ENCODE peak calls at places on chromosomes 12 and 14, in ten cellular contexts. U, H, P, J, Q, O, L, D, M and N are unnamed samples.

GRCh38 chr14:85529803-85530574 is at the start of gene FLRT2:
- DNase-seq in H (no peak), Q (peak), O (peak), M (peak), D (no peak), U (peak), J (peak), P (peak), L (no peak), N (peak)

GRCh38 chr12:28040251-28040650 is 67.7 kb upstream of the PTHLH start:
- DNase-seq in P (no peak), L (no peak), M (no peak), U (no peak), J (no peak), H (no peak), D (no peak), Q (no peak), O (no peak), N (no peak)

GRCh38 chr12:113724703-113725556 is 241.2 kb downstream of the RBM19 start:
- DNase-seq in D (no peak), J (no peak), Q (no peak), M (no peak), U (no peak), L (no peak), H (no peak), O (no peak), P (no peak), N (no peak)

GRCh38 chr12:66290716-66291200 is 11.5 kb upstream of the HELB start:
- DNase-seq in D (no peak), P (no peak), H (no peak), L (no peak), M (no peak), Q (no peak), U (no peak), J (no peak), O (no peak), N (no peak)

GRCh38 chr12:22858849-22859569 is 234.0 kb downstream of the ETNK1 start:
- DNase-seq in H (no peak), J (peak), U (no peak), O (no peak), D (no peak), L (no peak), Q (no peak), M (no peak), P (no peak), N (no peak)

GRCh38 chr12:22670762-22671161 is 45.8 kb downstream of the ETNK1 start:
- DNase-seq in U (no peak), Q (no peak), D (no peak), O (no peak), H (no peak), J (peak), L (no peak), M (no peak), P (no peak), N (no peak)

GRCh38 chr14:101123639-101124525 is 220.4 kb upstream of the RTL1 start:
- DNase-seq in Q (no peak), M (no peak), L (no peak), O (no peak), P (no peak), U (no peak), J (no peak), H (no peak), D (no peak), N (no peak)

GRCh38 chr14:77562681-77563080 is 53.8 kb downstream of the SPTLC2 start:
- DNase-seq in P (no peak), Q (no peak), D (no peak), M (no peak), H (no peak), U (no peak), J (peak), O (no peak), L (no peak), N (no peak)

GRCh38 chr12:4269279-4269991 is 4.1 kb upstream of the CCND2 start:
- DNase-seq in H (peak), U (peak), O (peak), L (no peak), M (no peak), D (peak), P (peak), J (no peak), Q (peak), N (peak)

GRCh38 chr14:74973003-74973614 is 17.7 kb upstream of the PGF start:
- DNase-seq in O (no peak), Q (peak), M (no peak), D (no peak), U (peak), L (no peak), H (no peak), J (no peak), P (no peak), N (no peak)

GRCh38 chr12:106094304-106094703 is 44.5 kb downstream of the NUAK1 start:
- DNase-seq in Q (no peak), M (no peak), L (peak), U (no peak), H (no peak), P (no peak), J (no peak), O (no peak), D (no peak), N (no peak)

GRCh38 chr12:6200266-6201198 is at the start of gene CD9:
- DNase-seq in M (peak), J (peak), D (peak), U (peak), Q (peak), O (no peak), P (no peak), L (no peak), H (peak), N (no peak)

GRCh38 chr14:77565289-77566081 is 51.0 kb downstream of the SPTLC2 start:
- DNase-seq in P (no peak), D (no peak), M (no peak), H (peak), O (no peak), U (no peak), L (no peak), Q (peak), J (no peak), N (no peak)

GRCh38 chr12:26798013-26798412 is 35.0 kb downstream of the ITPR2 start:
- DNase-seq in H (peak), Q (peak), M (no peak), J (peak), L (no peak), D (no peak), P (no peak), U (no peak), O (no peak), N (no peak)

GRCh38 chr12:130316269-130316668 is 21.4 kb upstream of the PIWIL1 start:
- DNase-seq in M (no peak), P (no peak), Q (no peak), J (no peak), O (no peak), L (no peak), D (no peak), U (no peak), H (no peak), N (no peak)

GRCh38 chr12:79685068-79685467 is 5.7 kb downstream of the PAWR start:
- DNase-seq in M (peak), D (no peak), L (peak), J (peak), U (no peak), Q (no peak), O (no peak), H (no peak), P (no peak), N (no peak)

GRCh38 chr12:67457799-67458680 is 188.9 kb downstream of the CAND1 start:
- DNase-seq in D (no peak), P (no peak), U (no peak), M (no peak), H (peak), J (peak), L (no peak), O (no peak), Q (peak), N (no peak)

GRCh38 chr12:122894173-122895121 is 1.5 kb downstream of the VPS37B start:
- DNase-seq in U (no peak), P (no peak), D (no peak), O (no peak), J (no peak), M (no peak), H (no peak), Q (no peak), L (no peak), N (no peak)
- TF ChIP-seq CTCF in U (no peak), P (no peak), D (no peak), O (no peak), J (no peak), M (no peak), H (no peak), Q (no peak), L (peak), N (no peak)

GRCh38 chr14:53758141-53758540 is 198.5 kb downstream of the BMP4 start:
- DNase-seq in J (no peak), M (no peak), H (no peak), L (no peak), O (no peak), U (no peak), P (no peak), D (no peak), Q (no peak), N (no peak)
- TF ChIP-seq CTCF in J (no peak), M (no peak), H (no peak), L (no peak), O (no peak), U (no peak), P (no peak), D (no peak), Q (no peak), N (no peak)

GRCh38 chr14:50355692-50356091 is 41.0 kb downstream of the CDKL1 start:
- DNase-seq in L (no peak), H (no peak), M (no peak), D (no peak), Q (no peak), P (no peak), J (no peak), U (no peak), O (no peak), N (no peak)

GRCh38 chr14:50354527-50354926 is 42.2 kb downstream of the CDKL1 start:
- DNase-seq in J (no peak), D (no peak), O (no peak), U (no peak), M (no peak), P (no peak), Q (no peak), L (no peak), H (no peak), N (no peak)

GRCh38 chr14:50351016-50351415 is 38.9 kb downstream of the DMAC2L start:
- DNase-seq in M (no peak), L (no peak), P (no peak), D (no peak), U (no peak), H (no peak), J (no peak), Q (no peak), O (no peak), N (no peak)

GRCh38 chr14:50357124-50357523 is 39.6 kb downstream of the CDKL1 start:
- DNase-seq in P (no peak), L (no peak), M (no peak), H (no peak), J (no peak), D (no peak), O (no peak), Q (no peak), U (no peak), N (no peak)

GRCh38 chr14:50353126-50353525 is 41.0 kb downstream of the DMAC2L start:
- DNase-seq in Q (no peak), U (no peak), M (no peak), L (no peak), H (no peak), D (no peak), P (no peak), J (no peak), O (no peak), N (no peak)
- TF ChIP-seq CTCF in Q (no peak), U (no peak), M (no peak), L (no peak), H (no peak), D (no peak), P (no peak), J (no peak), O (no peak), N (no peak)

DNA sequence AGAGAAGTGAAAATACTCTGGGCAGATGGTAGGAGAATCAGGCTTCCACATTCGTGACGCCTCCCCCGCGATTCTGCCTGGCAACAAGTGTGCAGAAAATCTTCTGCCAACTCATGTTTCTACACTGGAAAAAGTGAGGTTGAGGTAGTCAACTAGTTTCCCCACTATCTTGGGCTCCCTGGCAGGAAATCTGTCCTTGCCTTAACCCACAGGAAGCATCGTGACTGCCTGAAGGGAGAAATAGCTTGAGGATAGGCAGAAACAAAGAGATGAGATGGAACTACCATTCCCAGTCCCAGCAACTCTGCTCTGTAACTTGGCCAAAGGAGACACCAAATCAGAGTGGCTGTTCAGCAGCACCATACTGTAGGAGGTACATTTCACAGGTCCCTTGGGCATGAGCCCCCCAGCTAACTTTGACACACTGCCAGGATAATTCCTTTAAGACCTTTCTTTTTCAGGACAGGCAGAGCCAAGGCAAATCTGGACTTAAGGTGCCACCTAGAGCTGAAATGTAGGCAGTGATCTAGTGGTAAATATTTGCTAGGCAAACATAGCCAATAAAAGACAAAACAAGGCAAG is 205.0 kb downstream of the PTPRO start:
- DNase-seq in O (no peak), U (no peak), Q (no peak), D (no peak), H (no peak), P (no peak), J (peak), L (peak), M (no peak), N (no peak)
- TF ChIP-seq CTCF in O (peak), U (no peak), Q (peak), D (peak), H (no peak), P (no peak), J (peak), L (peak), M (peak), N (no peak)

GRCh38 chr12:14283489-14284144 is 81.9 kb upstream of the ATF7IP start:
- DNase-seq in D (no peak), P (no peak), M (no peak), J (no peak), O (no peak), Q (peak), H (peak), L (no peak), U (no peak), N (no peak)
- TF ChIP-seq CTCF in D (no peak), P (no peak), M (no peak), J (no peak), O (no peak), Q (no peak), H (no peak), L (no peak), U (no peak), N (no peak)

DNA sequence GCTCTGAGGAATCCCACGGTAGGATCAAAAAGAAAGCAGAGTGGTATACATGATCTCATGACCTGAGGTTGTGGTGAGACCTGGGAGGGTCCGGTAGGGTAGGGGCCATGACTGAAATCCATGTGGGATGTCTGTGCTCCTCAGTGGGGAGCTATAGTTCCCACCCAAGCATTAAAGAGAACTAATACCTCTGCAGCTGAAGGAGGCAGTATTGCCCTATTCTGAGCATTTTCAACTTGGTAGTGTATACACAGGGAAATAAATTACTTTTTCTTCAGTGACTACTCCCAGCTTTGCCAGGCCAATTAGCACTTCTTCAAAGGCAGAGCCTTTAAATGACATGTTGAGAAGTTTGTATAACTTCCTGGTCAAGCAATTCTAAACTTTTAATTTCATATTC is 613.8 kb downstream of the KCNH5 start:
- DNase-seq in L (no peak), Q (no peak), O (no peak), J (no peak), P (no peak), M (no peak), U (no peak), D (no peak), H (no peak), N (no peak)
- TF ChIP-seq CTCF in L (no peak), Q (no peak), O (no peak), J (no peak), P (no peak), M (no peak), U (no peak), D (no peak), H (no peak), N (no peak)

GRCh38 chr12:43942379-43942778 is 106.5 kb downstream of the TMEM117 start:
- DNase-seq in D (no peak), U (no peak), H (no peak), Q (no peak), J (peak), O (no peak), M (no peak), P (no peak), L (no peak), N (no peak)

DNA sequence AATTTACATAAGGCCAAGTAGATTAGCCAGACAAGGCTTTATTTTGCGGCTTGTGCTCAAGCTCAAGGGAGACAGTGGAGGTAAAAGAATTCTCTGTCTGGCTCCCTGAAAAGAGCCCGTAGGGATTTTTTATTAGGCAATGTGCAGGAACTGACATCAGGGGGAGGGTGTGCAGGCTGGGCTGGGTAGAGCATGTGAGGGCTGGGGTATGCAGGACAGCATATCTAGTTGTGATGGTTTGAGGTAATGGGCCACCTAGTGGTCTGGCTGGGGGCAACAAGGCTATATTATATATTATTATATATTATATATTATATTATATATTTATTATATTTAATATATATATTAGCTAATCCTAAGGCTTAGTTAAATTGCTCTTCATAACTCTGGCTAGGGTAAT is 102.1 kb downstream of the TMEM117 start:
- DNase-seq in L (peak), J (peak), O (no peak), D (no peak), M (peak), U (no peak), Q (no peak), P (no peak), H (no peak), N (peak)
- TF ChIP-seq CTCF in L (peak), J (peak), O (peak), D (peak), M (no peak), U (no peak), Q (no peak), P (no peak), H (no peak), N (peak)

GRCh38 chr12:60419986-60420385 is 824.2 kb downstream of the SLC16A7 start:
- DNase-seq in L (no peak), J (no peak), H (no peak), P (no peak), Q (no peak), M (no peak), O (no peak), D (no peak), U (no peak), N (no peak)

GRCh38 chr12:60421741-60422140 is 825.9 kb downstream of the SLC16A7 start:
- DNase-seq in J (no peak), M (no peak), P (no peak), O (no peak), Q (no peak), D (no peak), U (no peak), L (no peak), H (no peak), N (no peak)
- TF ChIP-seq CTCF in J (no peak), M (no peak), P (no peak), O (no peak), Q (no peak), D (no peak), U (no peak), L (no peak), H (no peak), N (no peak)

DNA sequence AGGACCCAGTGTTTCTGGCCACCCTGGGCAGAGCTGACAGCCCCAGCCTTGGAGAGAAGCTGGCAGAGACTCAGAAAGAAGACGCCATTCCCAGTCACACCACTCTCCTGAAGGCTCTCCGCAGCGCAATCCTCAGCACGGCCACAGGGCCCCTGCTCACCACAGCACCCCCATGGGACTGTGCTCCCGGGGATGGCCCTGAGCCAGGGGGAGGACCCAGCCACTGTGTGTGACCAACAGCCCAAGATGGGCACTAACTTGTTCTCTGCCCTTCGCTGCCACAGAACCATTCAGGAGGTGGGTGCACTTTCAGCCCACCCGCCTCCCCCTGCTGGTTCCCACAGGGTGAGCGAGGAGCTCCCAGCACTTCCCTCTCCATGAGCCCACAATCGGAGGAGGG is 57.1 kb downstream of the CCNK start:
- DNase-seq in J (no peak), H (no peak), L (no peak), P (no peak), D (no peak), Q (no peak), O (no peak), M (peak), U (peak), N (no peak)
- TF ChIP-seq CTCF in J (peak), H (no peak), L (no peak), P (no peak), D (no peak), Q (no peak), O (peak), M (no peak), U (no peak), N (peak)

DNA sequence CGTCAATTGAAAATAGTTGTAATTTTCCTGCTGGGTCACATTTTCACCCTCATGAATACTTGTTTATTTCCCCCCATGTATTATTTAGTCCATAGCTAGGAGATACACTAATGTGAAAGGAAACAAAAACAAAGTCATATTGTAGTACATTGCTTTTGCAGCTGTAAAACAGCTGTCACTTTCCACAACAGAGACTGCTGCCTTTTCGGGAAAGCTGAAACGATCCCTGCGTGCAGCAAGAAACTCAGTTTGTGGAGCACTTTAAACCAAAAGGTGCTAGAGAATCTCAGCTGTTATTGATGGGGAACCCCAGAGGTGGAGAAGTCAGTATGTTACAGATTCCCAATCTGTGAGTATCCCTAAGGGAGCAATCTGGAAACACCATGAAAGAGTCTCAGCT is 4.2 kb downstream of the RACGAP1 start:
- DNase-seq in L (no peak), D (no peak), O (no peak), P (no peak), J (no peak), H (no peak), U (no peak), Q (no peak), M (no peak), N (no peak)
- TF ChIP-seq CTCF in L (no peak), D (no peak), O (no peak), P (no peak), J (no peak), H (no peak), U (no peak), Q (no peak), M (no peak), N (no peak)